ENCODE peak calls at places on chromosomes 4 and X, in eight cellular contexts. One of them, this sample, is unnamed.
A peak's percentile ranks its signal among the peaks of the same experiment; 100 is the strongest.

GRCh38 chr4:151296227-151296626 is 19.3 kb downstream of the PRSS48 start:
- DNase-seq in body of pancreas: peak; percentile 41
- DNase-seq in right atrium auricular region: no peak
- DNase-seq in CD4-positive, alpha-beta T cell: no peak
- DNase-seq in Peyer's patch: no peak
- DNase-seq in brain microvascular endothelial cell: no peak
- DNase-seq in H1: no peak
- DNase-seq in hepatocyte: no peak
- DNase-seq in this sample: no peak

GRCh38 chrX:18441780-18442367 is 16.5 kb downstream of the CDKL5 start:
- DNase-seq in right atrium auricular region: no peak
- DNase-seq in body of pancreas: no peak
- DNase-seq in CD4-positive, alpha-beta T cell: no peak
- DNase-seq in H1: no peak
- DNase-seq in brain microvascular endothelial cell: no peak
- DNase-seq in Peyer's patch: no peak
- DNase-seq in hepatocyte: no peak
- DNase-seq in this sample: no peak

GRCh38 chr4:93174598-93174997 is 654.0 kb upstream of the ATOH1 start:
- DNase-seq in Peyer's patch: no peak
- DNase-seq in brain microvascular endothelial cell: no peak
- DNase-seq in body of pancreas: no peak
- DNase-seq in right atrium auricular region: no peak
- DNase-seq in CD4-positive, alpha-beta T cell: no peak
- DNase-seq in hepatocyte: no peak
- DNase-seq in H1: no peak
- DNase-seq in this sample: no peak

GRCh38 chr4:75429208-75429607 is 85.0 kb downstream of the RCHY1 start:
- DNase-seq in brain microvascular endothelial cell: no peak
- DNase-seq in hepatocyte: no peak
- DNase-seq in Peyer's patch: no peak
- DNase-seq in H1: no peak
- DNase-seq in right atrium auricular region: no peak
- DNase-seq in CD4-positive, alpha-beta T cell: no peak
- DNase-seq in body of pancreas: no peak
- DNase-seq in this sample: no peak

GRCh38 chr4:38466401-38466800 is 197.6 kb upstream of the KLF3 start:
- DNase-seq in right atrium auricular region: no peak
- DNase-seq in H1: no peak
- DNase-seq in body of pancreas: no peak
- DNase-seq in hepatocyte: no peak
- DNase-seq in brain microvascular endothelial cell: no peak
- DNase-seq in CD4-positive, alpha-beta T cell: no peak
- DNase-seq in Peyer's patch: no peak
- DNase-seq in this sample: no peak

GRCh38 chr4:98260047-98260578 is 1.1 kb upstream of the RAP1GDS1 start:
- DNase-seq in right atrium auricular region: no peak
- DNase-seq in Peyer's patch: peak; percentile 82
- DNase-seq in body of pancreas: peak; percentile 69
- DNase-seq in CD4-positive, alpha-beta T cell: peak; percentile 8
- DNase-seq in H1: no peak
- DNase-seq in hepatocyte: peak; percentile 73
- DNase-seq in brain microvascular endothelial cell: no peak
- DNase-seq in this sample: peak; percentile 92

GRCh38 chr4:124941267-124941666 is 228.7 kb upstream of the ANKRD50 start:
- DNase-seq in H1: no peak
- DNase-seq in hepatocyte: no peak
- DNase-seq in CD4-positive, alpha-beta T cell: no peak
- DNase-seq in body of pancreas: no peak
- DNase-seq in right atrium auricular region: no peak
- DNase-seq in Peyer's patch: no peak
- DNase-seq in brain microvascular endothelial cell: no peak
- DNase-seq in this sample: no peak

GRCh38 chr4:104531390-104531789 is 36.7 kb upstream of the CXXC4 start:
- DNase-seq in Peyer's patch: no peak
- DNase-seq in hepatocyte: no peak
- DNase-seq in right atrium auricular region: no peak
- DNase-seq in CD4-positive, alpha-beta T cell: no peak
- DNase-seq in brain microvascular endothelial cell: no peak
- DNase-seq in H1: no peak
- DNase-seq in body of pancreas: no peak
- DNase-seq in this sample: no peak

GRCh38 chrX:71657267-71657666 is 10.1 kb upstream of the LOC101059915 start:
- DNase-seq in hepatocyte: no peak
- DNase-seq in H1: no peak
- DNase-seq in right atrium auricular region: no peak
- DNase-seq in brain microvascular endothelial cell: no peak
- DNase-seq in CD4-positive, alpha-beta T cell: no peak
- DNase-seq in Peyer's patch: no peak
- DNase-seq in body of pancreas: no peak
- DNase-seq in this sample: no peak

GRCh38 chrX:10649286-10649685 is 28.9 kb upstream of the MID1 start:
- DNase-seq in right atrium auricular region: no peak
- DNase-seq in body of pancreas: no peak
- DNase-seq in H1: no peak
- DNase-seq in hepatocyte: no peak
- DNase-seq in CD4-positive, alpha-beta T cell: no peak
- DNase-seq in brain microvascular endothelial cell: no peak
- DNase-seq in Peyer's patch: no peak
- DNase-seq in this sample: no peak

GRCh38 chr4:142565771-142566170 is 280.3 kb downstream of the INPP4B start:
- DNase-seq in brain microvascular endothelial cell: no peak
- DNase-seq in H1: no peak
- DNase-seq in CD4-positive, alpha-beta T cell: no peak
- DNase-seq in right atrium auricular region: no peak
- DNase-seq in body of pancreas: no peak
- DNase-seq in Peyer's patch: no peak
- DNase-seq in hepatocyte: no peak
- DNase-seq in this sample: no peak

GRCh38 chr4:142567620-142568451 is 278.3 kb downstream of the INPP4B start:
- DNase-seq in Peyer's patch: no peak
- DNase-seq in brain microvascular endothelial cell: no peak
- DNase-seq in hepatocyte: peak; percentile 60
- DNase-seq in H1: no peak
- DNase-seq in body of pancreas: peak; percentile 67
- DNase-seq in CD4-positive, alpha-beta T cell: no peak
- DNase-seq in right atrium auricular region: no peak
- DNase-seq in this sample: no peak

GRCh38 chr4:142566780-142567179 is 279.3 kb downstream of the INPP4B start:
- DNase-seq in right atrium auricular region: no peak
- DNase-seq in brain microvascular endothelial cell: no peak
- DNase-seq in hepatocyte: no peak
- DNase-seq in Peyer's patch: no peak
- DNase-seq in CD4-positive, alpha-beta T cell: no peak
- DNase-seq in body of pancreas: no peak
- DNase-seq in H1: no peak
- DNase-seq in this sample: no peak

GRCh38 chr4:142566243-142566642 is 279.9 kb downstream of the INPP4B start:
- DNase-seq in right atrium auricular region: no peak
- DNase-seq in CD4-positive, alpha-beta T cell: no peak
- DNase-seq in Peyer's patch: no peak
- DNase-seq in H1: no peak
- DNase-seq in body of pancreas: no peak
- DNase-seq in brain microvascular endothelial cell: no peak
- DNase-seq in hepatocyte: no peak
- DNase-seq in this sample: no peak

GRCh38 chr4:142567199-142567598 is 278.9 kb downstream of the INPP4B start:
- DNase-seq in CD4-positive, alpha-beta T cell: peak; percentile 42
- DNase-seq in hepatocyte: peak; percentile 40
- DNase-seq in brain microvascular endothelial cell: no peak
- DNase-seq in right atrium auricular region: no peak
- DNase-seq in body of pancreas: no peak
- DNase-seq in H1: peak; percentile 49
- DNase-seq in Peyer's patch: peak; percentile 51
- DNase-seq in this sample: no peak
- TF ChIP-seq CTCF in CD4-positive, alpha-beta T cell: peak; percentile 59
- TF ChIP-seq CTCF in hepatocyte: no peak
- TF ChIP-seq CTCF in brain microvascular endothelial cell: peak; percentile 21
- TF ChIP-seq CTCF in right atrium auricular region: no peak
- TF ChIP-seq CTCF in body of pancreas: no peak
- TF ChIP-seq CTCF in H1: no peak
- TF ChIP-seq CTCF in Peyer's patch: peak; percentile 20
- TF ChIP-seq CTCF in this sample: peak; percentile 30

DNA sequence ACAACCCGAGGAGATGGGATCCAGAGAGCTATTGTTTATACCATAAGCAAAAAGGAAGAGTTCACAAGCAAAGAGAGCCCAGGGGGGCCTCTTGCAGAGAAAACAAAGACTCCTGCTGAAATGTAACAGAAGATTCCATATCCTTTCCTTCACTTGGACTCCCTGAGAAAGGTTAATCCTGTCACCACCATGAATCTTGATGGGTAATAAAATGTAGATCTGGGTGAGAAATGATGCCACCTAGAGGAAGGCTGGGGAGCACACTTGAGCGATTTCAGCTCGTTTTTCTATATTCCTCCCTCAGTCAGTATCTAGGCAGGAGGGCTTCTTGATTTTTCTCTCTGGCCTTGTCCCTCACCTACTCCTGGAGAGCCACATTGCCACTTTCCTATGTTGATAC is 10.2 kb upstream of the KCNE5 start:
- DNase-seq in brain microvascular endothelial cell: peak; percentile 6
- DNase-seq in CD4-positive, alpha-beta T cell: no peak
- DNase-seq in body of pancreas: no peak
- DNase-seq in H1: no peak
- DNase-seq in hepatocyte: no peak
- DNase-seq in Peyer's patch: no peak
- DNase-seq in right atrium auricular region: no peak
- DNase-seq in this sample: no peak
- TF ChIP-seq CTCF in brain microvascular endothelial cell: peak; percentile 65
- TF ChIP-seq CTCF in CD4-positive, alpha-beta T cell: peak; percentile 30
- TF ChIP-seq CTCF in body of pancreas: peak; percentile 28
- TF ChIP-seq CTCF in H1: no peak
- TF ChIP-seq CTCF in hepatocyte: peak; percentile 32
- TF ChIP-seq CTCF in Peyer's patch: peak; percentile 33
- TF ChIP-seq CTCF in right atrium auricular region: peak; percentile 55
- TF ChIP-seq CTCF in this sample: peak; percentile 78

GRCh38 chrX:53190363-53190960 is 34.5 kb downstream of the KDM5C start:
- DNase-seq in Peyer's patch: no peak
- DNase-seq in CD4-positive, alpha-beta T cell: no peak
- DNase-seq in brain microvascular endothelial cell: no peak
- DNase-seq in hepatocyte: peak; percentile 26
- DNase-seq in H1: peak; percentile 58
- DNase-seq in body of pancreas: no peak
- DNase-seq in right atrium auricular region: no peak
- DNase-seq in this sample: no peak
- TF ChIP-seq CTCF in Peyer's patch: no peak
- TF ChIP-seq CTCF in CD4-positive, alpha-beta T cell: no peak
- TF ChIP-seq CTCF in brain microvascular endothelial cell: peak; percentile 58
- TF ChIP-seq CTCF in hepatocyte: peak; percentile 15
- TF ChIP-seq CTCF in H1: peak; percentile 18
- TF ChIP-seq CTCF in body of pancreas: no peak
- TF ChIP-seq CTCF in right atrium auricular region: no peak
- TF ChIP-seq CTCF in this sample: peak; percentile 34

GRCh38 chr4:149645790-149646189 is 169.9 kb downstream of the IQCM start:
- DNase-seq in hepatocyte: peak; percentile 4
- DNase-seq in H1: peak; percentile 51
- DNase-seq in Peyer's patch: no peak
- DNase-seq in CD4-positive, alpha-beta T cell: no peak
- DNase-seq in body of pancreas: no peak
- DNase-seq in right atrium auricular region: no peak
- DNase-seq in brain microvascular endothelial cell: no peak
- DNase-seq in this sample: no peak
- TF ChIP-seq CTCF in hepatocyte: no peak
- TF ChIP-seq CTCF in H1: no peak
- TF ChIP-seq CTCF in Peyer's patch: no peak
- TF ChIP-seq CTCF in CD4-positive, alpha-beta T cell: no peak
- TF ChIP-seq CTCF in body of pancreas: no peak
- TF ChIP-seq CTCF in right atrium auricular region: no peak
- TF ChIP-seq CTCF in brain microvascular endothelial cell: peak; percentile 26
- TF ChIP-seq CTCF in this sample: no peak

DNA sequence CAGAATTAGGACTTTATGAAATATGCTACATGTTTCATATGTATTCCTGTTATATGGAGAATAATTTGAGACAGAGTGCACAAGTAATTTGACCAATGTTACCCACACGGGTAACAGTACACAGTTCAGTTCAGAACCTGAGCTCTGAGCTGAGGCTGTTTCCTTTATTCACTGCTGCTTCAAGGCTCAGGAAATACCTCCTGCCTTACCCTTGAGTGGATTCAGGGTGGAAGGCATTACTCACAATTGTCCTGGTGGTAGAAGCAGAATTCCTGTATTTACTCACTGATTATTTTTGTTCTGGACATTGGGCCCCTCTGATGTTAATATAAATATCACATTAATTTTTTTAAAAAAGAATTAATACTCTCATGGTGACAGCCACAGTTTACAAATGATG is 73.5 kb upstream of the CAMK2D start:
- DNase-seq in body of pancreas: no peak
- DNase-seq in right atrium auricular region: no peak
- DNase-seq in H1: no peak
- DNase-seq in CD4-positive, alpha-beta T cell: no peak
- DNase-seq in hepatocyte: no peak
- DNase-seq in Peyer's patch: no peak
- DNase-seq in brain microvascular endothelial cell: peak; percentile 54
- DNase-seq in this sample: no peak
- TF ChIP-seq CTCF in body of pancreas: no peak
- TF ChIP-seq CTCF in right atrium auricular region: no peak
- TF ChIP-seq CTCF in H1: no peak
- TF ChIP-seq CTCF in CD4-positive, alpha-beta T cell: no peak
- TF ChIP-seq CTCF in hepatocyte: no peak
- TF ChIP-seq CTCF in Peyer's patch: no peak
- TF ChIP-seq CTCF in brain microvascular endothelial cell: no peak
- TF ChIP-seq CTCF in this sample: no peak

GRCh38 chr4:40086421-40086820 is 29.8 kb downstream of the N4BP2 start:
- DNase-seq in H1: no peak
- DNase-seq in Peyer's patch: no peak
- DNase-seq in right atrium auricular region: no peak
- DNase-seq in hepatocyte: no peak
- DNase-seq in body of pancreas: no peak
- DNase-seq in brain microvascular endothelial cell: no peak
- DNase-seq in CD4-positive, alpha-beta T cell: no peak
- DNase-seq in this sample: no peak
- TF ChIP-seq CTCF in H1: no peak
- TF ChIP-seq CTCF in Peyer's patch: no peak
- TF ChIP-seq CTCF in right atrium auricular region: no peak
- TF ChIP-seq CTCF in hepatocyte: no peak
- TF ChIP-seq CTCF in body of pancreas: no peak
- TF ChIP-seq CTCF in brain microvascular endothelial cell: no peak
- TF ChIP-seq CTCF in CD4-positive, alpha-beta T cell: no peak
- TF ChIP-seq CTCF in this sample: no peak

This sample was measured in chondrocyte.